ENCODE peak calls at places on chromosomes 12 and 14, in four cellular contexts. G is astrocyte of the spinal cord, V is ovary, O is hepatocyte. Z is an unnamed sample.

GRCh38 chr14:99026471-99026870 is 245.5 kb downstream of the BCL11B start:
- DNase-seq in V (no peak), G (no peak), O (no peak), Z (no peak)

GRCh38 chr14:57486767-57487379 is 6.8 kb downstream of the CCDC198 start:
- DNase-seq in O (peak), G (peak), V (no peak), Z (no peak)

GRCh38 chr12:19507823-19508222 is 68.5 kb downstream of the AEBP2 start:
- DNase-seq in G (no peak), V (no peak), O (no peak), Z (no peak)

GRCh38 chr12:51951843-51952722 is 584 bp downstream of the ACVR1B start:
- DNase-seq in G (no peak), V (peak), O (no peak), Z (no peak)

GRCh38 chr12:46649433-46649832 is 176.4 kb downstream of the SLC38A4 start:
- DNase-seq in G (no peak), V (no peak), O (no peak), Z (no peak)

GRCh38 chr12:30792648-30793499 is 38.1 kb upstream of the CAPRIN2 start:
- DNase-seq in O (no peak), G (peak), V (no peak), Z (peak)

GRCh38 chr12:93626160-93626559 is 51.0 kb upstream of the CRADD start:
- DNase-seq in O (peak), G (peak), V (no peak), Z (no peak)

GRCh38 chr14:63174760-63175191 is 29.5 kb upstream of the RHOJ start:
- DNase-seq in G (peak), V (no peak), O (peak), Z (no peak)

GRCh38 chr12:45634273-45634917 is 95.1 kb upstream of the ARID2 start:
- DNase-seq in V (no peak), O (no peak), G (no peak), Z (no peak)

GRCh38 chr12:109772622-109773321 is 59.1 kb downstream of the FAM222A start:
- DNase-seq in V (peak), O (peak), G (no peak), Z (no peak)

GRCh38 chr12:55642275-55643068 is 5.8 kb downstream of the OR10P1 start:
- DNase-seq in G (no peak), V (no peak), O (no peak), Z (no peak)
- H3K4me3 ChIP-seq in G (no peak), V (no peak), O (no peak), Z (no peak)

GRCh38 chr14:66361013-66361412 is 125.2 kb upstream of the CCDC196 start:
- DNase-seq in G (no peak), O (no peak), V (no peak), Z (no peak)
- H3K4me3 ChIP-seq in G (no peak), O (no peak), V (no peak), Z (no peak)

GRCh38 chr12:131896811-131897270 is 2.4 kb downstream of the ULK1 start:
- DNase-seq in V (no peak), G (no peak), O (no peak), Z (peak)
- H3K4me3 ChIP-seq in V (peak), G (peak), O (no peak), Z (peak)

GRCh38 chr12:113134521-113134951 is 1.0 kb downstream of the RASAL1 start:
- DNase-seq in G (no peak), O (no peak), V (no peak), Z (no peak)
- H3K4me3 ChIP-seq in G (no peak), O (no peak), V (no peak), Z (no peak)

DNA sequence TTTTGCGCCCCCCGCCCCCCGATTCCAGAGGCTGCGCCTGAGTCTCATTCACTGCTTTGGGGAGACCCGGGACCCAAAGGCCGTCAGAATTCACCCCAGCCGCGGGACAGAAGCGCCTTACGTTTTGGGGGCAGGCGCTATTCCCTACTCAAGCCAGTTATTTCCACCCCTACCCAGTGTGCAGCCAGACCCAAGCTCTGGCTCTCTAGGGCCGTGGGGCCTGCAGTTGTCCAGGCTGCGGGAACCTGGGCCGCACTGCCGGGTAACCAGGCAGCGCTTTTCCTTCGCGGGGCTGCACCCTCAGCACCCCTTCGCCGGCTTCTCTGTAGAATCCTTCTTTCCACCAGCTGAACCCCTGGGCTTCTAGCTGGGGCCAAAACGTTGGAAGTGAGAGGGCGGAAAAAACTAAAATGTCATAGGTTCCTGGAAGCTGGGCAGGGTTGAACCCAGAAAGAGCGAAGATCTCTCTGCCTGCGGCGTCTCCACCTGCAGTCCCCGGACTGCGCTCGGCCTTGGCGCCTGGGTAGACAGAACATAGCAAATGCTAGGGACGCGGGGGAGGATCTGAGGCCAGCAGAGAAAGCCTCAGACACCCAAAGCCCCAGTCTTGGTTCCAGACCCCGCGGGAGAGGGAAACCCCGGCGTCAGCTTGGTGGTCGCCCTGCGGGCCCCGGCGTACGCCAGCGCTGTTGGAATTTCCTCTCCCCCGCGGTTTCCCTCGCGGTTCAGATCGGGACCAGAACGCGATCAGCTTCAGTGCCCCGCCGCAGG is 18.4 kb downstream of the TBX3 start:
- DNase-seq in V (peak), O (no peak), G (peak), Z (no peak)
- H3K4me3 ChIP-seq in V (no peak), O (no peak), G (peak), Z (no peak)

GRCh38 chr12:65324056-65324455 is 45.6 kb downstream of the MSRB3 start:
- DNase-seq in O (no peak), G (no peak), V (no peak), Z (no peak)

GRCh38 chr12:65330341-65330740 is 51.9 kb downstream of the MSRB3 start:
- DNase-seq in O (peak), V (no peak), G (peak), Z (no peak)

GRCh38 chr12:65325183-65325582 is 46.7 kb downstream of the MSRB3 start:
- DNase-seq in O (no peak), V (no peak), G (no peak), Z (no peak)

GRCh38 chr12:65324551-65324950 is 46.1 kb downstream of the MSRB3 start:
- DNase-seq in O (no peak), G (no peak), V (no peak), Z (no peak)

DNA sequence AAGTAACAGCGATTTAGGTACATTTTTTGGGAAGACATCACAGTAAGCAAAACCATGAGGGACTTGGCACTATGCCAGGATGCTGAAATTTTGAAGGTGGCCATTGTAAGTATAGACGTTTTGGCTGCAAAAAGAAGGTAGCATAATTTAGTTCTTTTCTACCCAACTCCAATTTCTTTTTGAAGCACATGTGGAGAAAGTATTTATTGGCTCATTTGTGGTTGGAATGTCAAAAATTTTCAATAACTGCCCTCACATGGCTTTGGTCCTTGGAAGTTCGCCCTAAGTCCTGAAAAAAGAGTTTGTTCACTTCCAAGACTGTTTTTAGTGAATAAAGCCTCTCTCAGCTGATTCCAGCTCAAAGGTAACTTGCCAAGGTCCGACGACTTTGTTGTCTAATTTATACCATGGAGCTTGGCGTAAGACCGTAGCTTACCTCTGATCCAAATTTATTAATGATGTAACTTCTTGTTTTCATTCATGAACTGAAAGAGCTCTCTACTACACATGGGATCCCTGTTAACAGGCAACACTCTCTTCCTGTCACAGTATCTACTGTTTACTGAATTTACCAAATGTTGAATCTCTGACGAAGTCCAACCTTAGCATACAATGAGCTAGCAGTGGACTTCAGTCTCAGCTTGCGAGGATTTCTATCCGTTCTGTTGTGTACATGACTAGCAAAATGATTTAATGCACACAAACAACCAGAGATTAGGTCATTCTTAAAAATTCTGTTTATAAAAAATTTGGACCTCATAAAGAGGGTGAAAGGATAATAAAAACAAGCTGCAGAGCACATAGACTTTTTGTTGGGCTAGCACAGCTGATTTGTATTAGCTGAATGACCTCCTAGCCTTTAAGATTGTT is 49.0 kb downstream of the MSRB3 start:
- DNase-seq in O (peak), G (peak), V (no peak), Z (peak)
- H3K4me3 ChIP-seq in O (no peak), G (no peak), V (no peak), Z (no peak)

DNA sequence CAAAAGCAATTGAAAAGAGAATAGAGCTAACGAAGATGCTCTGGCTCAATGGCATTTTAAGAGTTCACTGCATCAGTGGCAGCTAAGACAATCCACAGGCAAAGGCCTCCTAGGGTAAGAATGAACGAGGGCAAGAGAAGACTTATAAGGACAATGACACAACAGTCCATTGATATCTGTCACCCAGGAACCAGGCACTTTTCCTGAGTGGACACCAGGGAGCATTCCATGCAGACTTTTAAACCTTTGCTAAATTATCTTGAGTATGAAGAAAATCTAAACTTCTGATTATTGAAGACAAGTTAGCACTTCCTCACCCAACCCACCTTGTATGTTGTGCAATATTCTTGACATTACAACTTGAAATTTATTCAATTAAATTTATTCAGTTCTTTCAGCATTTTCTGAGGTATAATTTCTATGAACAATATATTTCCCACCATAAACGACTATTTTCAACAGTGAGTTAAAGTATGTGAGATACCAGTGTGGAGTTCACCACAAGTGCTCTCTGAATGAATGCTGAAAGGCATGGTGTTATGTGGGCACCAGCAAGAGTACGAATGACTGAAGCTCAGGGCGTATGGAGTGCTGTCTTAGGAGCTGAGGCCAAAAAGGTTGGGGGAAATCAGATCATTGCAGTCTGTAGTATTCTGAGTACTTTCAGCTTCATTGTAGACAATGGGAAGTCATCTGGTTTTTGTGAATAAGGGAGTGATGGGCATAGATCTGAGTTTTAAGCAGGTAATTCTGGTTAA is 124.3 kb upstream of the LMNTD1 start:
- DNase-seq in V (no peak), O (no peak), G (no peak), Z (no peak)
- H3K4me3 ChIP-seq in V (no peak), O (no peak), G (no peak), Z (no peak)

GRCh38 chr12:27973487-27973890 is 956 bp upstream of the PTHLH start:
- DNase-seq in V (no peak), G (no peak), O (no peak), Z (no peak)

GRCh38 chr12:27972721-27973120 is at the start of gene PTHLH:
- DNase-seq in O (no peak), V (no peak), G (no peak), Z (no peak)

GRCh38 chr12:27979145-27979544 is 6.6 kb upstream of the PTHLH start:
- DNase-seq in O (no peak), G (no peak), V (no peak), Z (no peak)

GRCh38 chr12:27974735-27975221 is 2.2 kb upstream of the PTHLH start:
- DNase-seq in V (no peak), O (no peak), G (no peak), Z (no peak)

GRCh38 chr12:27975222-27976136 is 2.9 kb upstream of the PTHLH start:
- DNase-seq in O (peak), G (peak), V (no peak), Z (peak)
- H3K4me3 ChIP-seq in O (peak), G (peak), V (no peak), Z (peak)

Z was measured in MG63.